ENCODE peak calls at places on chromosomes 16 and 17, in eight cellular contexts. T is activated CD4-positive, CD25-positive, alpha-beta regulatory T cell treated with anti-CD3 and anti-CD28 coated beads, Interleukin-2, amount 50 U/mL, for 16 hours; K is RKO; J is DMS79 treated with DMSO at 0.1 percent for 48 hours; H is activated effector memory CD4-positive, alpha-beta T cell treated with anti-CD3 and anti-CD28 coated beads, Interleukin-2, amount 50 U/mL, for 16 hours; V is aorta; I is Kasumi-1; C is hypothalamus. N is an unnamed sample.

GRCh38 chr16:46961373-46962353 is 11.8 kb downstream of the DNAJA2 start:
- DNase-seq in T (no peak), K (no peak), J (no peak), V (no peak), H (peak; percentile 70), I (peak; percentile 84), C (no peak), N (no peak)

GRCh38 chr17:75390982-75391381 is 14.5 kb downstream of the GRB2 start:
- DNase-seq in C (no peak), I (no peak), H (no peak), K (no peak), V (no peak), T (no peak), J (no peak), N (no peak)

GRCh38 chr17:55158439-55158838 is 106.3 kb upstream of the HLF start:
- DNase-seq in C (no peak), K (no peak), H (no peak), T (no peak), I (no peak), V (no peak), J (no peak), N (no peak)

GRCh38 chr17:12549499-12549901 is 116.2 kb upstream of the MYOCD start:
- DNase-seq in J (no peak), K (no peak), V (no peak), H (no peak), C (no peak), T (no peak), I (no peak), N (no peak)

GRCh38 chr16:75114179-75114945 is 2.2 kb downstream of the LDHD start:
- DNase-seq in V (peak; percentile 66), K (no peak), I (no peak), T (no peak), J (no peak), H (no peak), C (no peak), N (no peak)

GRCh38 chr16:81790772-81791171 is 11.7 kb downstream of the PLCG2 start:
- DNase-seq in T (no peak), H (no peak), I (no peak), V (no peak), J (no peak), C (no peak), K (no peak), N (no peak)

GRCh38 chr17:62093188-62094155 is 28.4 kb upstream of the MED13 start:
- DNase-seq in T (no peak), V (no peak), J (no peak), C (no peak), H (no peak), K (peak; percentile 95), I (no peak), N (peak; percentile 95)

GRCh38 chr17:16419929-16420271 is 4.5 kb downstream of the TRPV2 start:
- DNase-seq in I (no peak), K (peak; percentile 41), J (no peak), C (no peak), T (no peak), H (peak; percentile 84), V (no peak), N (peak; percentile 94)

GRCh38 chr17:8080799-8081219 is 6.7 kb downstream of the ALOX12B start:
- DNase-seq in V (no peak), H (no peak), C (no peak), I (no peak), K (peak; percentile 67), T (no peak), J (no peak), N (no peak)

GRCh38 chr17:62792122-62792800 is 15.9 kb downstream of the MARCHF10 start:
- DNase-seq in J (no peak), V (no peak), I (no peak), C (no peak), K (peak; percentile 15), T (no peak), H (no peak), N (no peak)

GRCh38 chr17:48804936-48805411 is 12.1 kb downstream of the TTLL6 start:
- DNase-seq in J (peak; percentile 11), H (peak; percentile 87), T (peak; percentile 34), C (peak; percentile 58), V (peak; percentile 85), I (peak; percentile 65), K (peak; percentile 53), N (peak; percentile 83)

GRCh38 chr17:48468299-48468698 is 38.3 kb upstream of the SKAP1 start:
- DNase-seq in I (no peak), H (no peak), C (no peak), T (no peak), V (no peak), J (no peak), K (no peak), N (no peak)

GRCh38 chr17:80866050-80866793 is 125.4 kb upstream of the CHMP6 start:
- DNase-seq in I (peak; percentile 88), C (peak; percentile 65), H (peak; percentile 89), V (peak; percentile 90), K (peak; percentile 42), J (peak; percentile 2), T (no peak), N (peak; percentile 75)